ENCODE peak calls at places on chromosomes 3 and 15, in six cellular contexts. One of them, this sample, is unnamed.

GRCh38 chr3:133588784-133589465 is 15.4 kb downstream of the CDV3 start:
- DNase-seq in HFFc6: no peak
- DNase-seq in activated CD4-positive, alpha-beta T cell treated with anti-CD3 and anti-CD28 coated beads, Interleukin-2, amount 50 U/mL, for 48 hours: no peak
- DNase-seq in LHCN-M2: no peak
- DNase-seq in NCI-H526: no peak
- DNase-seq in SK-MEL-5: no peak
- DNase-seq in this sample: no peak

GRCh38 chr15:53833134-53833624 is 73.7 kb upstream of the WDR72 start:
- DNase-seq in HFFc6: peak
- DNase-seq in activated CD4-positive, alpha-beta T cell treated with anti-CD3 and anti-CD28 coated beads, Interleukin-2, amount 50 U/mL, for 48 hours: no peak
- DNase-seq in LHCN-M2: no peak
- DNase-seq in NCI-H526: no peak
- DNase-seq in SK-MEL-5: no peak
- DNase-seq in this sample: no peak

GRCh38 chr3:9808345-9809037 is 1.6 kb upstream of the TTLL3 start:
- DNase-seq in HFFc6: peak
- DNase-seq in activated CD4-positive, alpha-beta T cell treated with anti-CD3 and anti-CD28 coated beads, Interleukin-2, amount 50 U/mL, for 48 hours: peak
- DNase-seq in LHCN-M2: peak
- DNase-seq in NCI-H526: no peak
- DNase-seq in SK-MEL-5: peak
- DNase-seq in this sample: peak

GRCh38 chr3:123026551-123027291 is 842 bp downstream of the SEMA5B start:
- DNase-seq in HFFc6: no peak
- DNase-seq in activated CD4-positive, alpha-beta T cell treated with anti-CD3 and anti-CD28 coated beads, Interleukin-2, amount 50 U/mL, for 48 hours: peak
- DNase-seq in LHCN-M2: no peak
- DNase-seq in NCI-H526: peak
- DNase-seq in SK-MEL-5: no peak
- DNase-seq in this sample: no peak

GRCh38 chr15:38701134-38701533 is 136.5 kb upstream of the RASGRP1 start:
- DNase-seq in HFFc6: no peak
- DNase-seq in activated CD4-positive, alpha-beta T cell treated with anti-CD3 and anti-CD28 coated beads, Interleukin-2, amount 50 U/mL, for 48 hours: no peak
- DNase-seq in LHCN-M2: no peak
- DNase-seq in NCI-H526: no peak
- DNase-seq in SK-MEL-5: no peak
- DNase-seq in this sample: no peak

GRCh38 chr3:18724456-18724855 is 299.3 kb upstream of the SATB1 start:
- DNase-seq in HFFc6: no peak
- DNase-seq in activated CD4-positive, alpha-beta T cell treated with anti-CD3 and anti-CD28 coated beads, Interleukin-2, amount 50 U/mL, for 48 hours: no peak
- DNase-seq in LHCN-M2: no peak
- DNase-seq in NCI-H526: no peak
- DNase-seq in SK-MEL-5: no peak
- DNase-seq in this sample: no peak

GRCh38 chr15:64697911-64698369 is 77.4 kb downstream of the RBPMS2 start:
- DNase-seq in HFFc6: no peak
- DNase-seq in activated CD4-positive, alpha-beta T cell treated with anti-CD3 and anti-CD28 coated beads, Interleukin-2, amount 50 U/mL, for 48 hours: peak
- DNase-seq in LHCN-M2: peak
- DNase-seq in NCI-H526: no peak
- DNase-seq in SK-MEL-5: no peak
- DNase-seq in this sample: no peak

GRCh38 chr3:15923640-15924405 is 126.0 kb upstream of the ANKRD28 start:
- DNase-seq in HFFc6: no peak
- DNase-seq in activated CD4-positive, alpha-beta T cell treated with anti-CD3 and anti-CD28 coated beads, Interleukin-2, amount 50 U/mL, for 48 hours: no peak
- DNase-seq in LHCN-M2: no peak
- DNase-seq in NCI-H526: no peak
- DNase-seq in SK-MEL-5: no peak
- DNase-seq in this sample: no peak

GRCh38 chr3:183188895-183189462 is 26.4 kb upstream of the LAMP3 start:
- DNase-seq in HFFc6: no peak
- DNase-seq in activated CD4-positive, alpha-beta T cell treated with anti-CD3 and anti-CD28 coated beads, Interleukin-2, amount 50 U/mL, for 48 hours: peak
- DNase-seq in LHCN-M2: peak
- DNase-seq in NCI-H526: peak
- DNase-seq in SK-MEL-5: peak
- DNase-seq in this sample: no peak

GRCh38 chr3:119768668-119769393 is 13.1 kb upstream of the NR1I2 start:
- DNase-seq in HFFc6: no peak
- DNase-seq in activated CD4-positive, alpha-beta T cell treated with anti-CD3 and anti-CD28 coated beads, Interleukin-2, amount 50 U/mL, for 48 hours: no peak
- DNase-seq in LHCN-M2: no peak
- DNase-seq in NCI-H526: no peak
- DNase-seq in SK-MEL-5: no peak
- DNase-seq in this sample: no peak

GRCh38 chr3:8990266-8991215 is 27.3 kb upstream of the RAD18 start:
- DNase-seq in HFFc6: peak
- DNase-seq in activated CD4-positive, alpha-beta T cell treated with anti-CD3 and anti-CD28 coated beads, Interleukin-2, amount 50 U/mL, for 48 hours: no peak
- DNase-seq in LHCN-M2: peak
- DNase-seq in NCI-H526: no peak
- DNase-seq in SK-MEL-5: no peak
- DNase-seq in this sample: no peak

GRCh38 chr15:39914977-39915376 is 5.1 kb downstream of the GPR176 start:
- DNase-seq in HFFc6: no peak
- DNase-seq in activated CD4-positive, alpha-beta T cell treated with anti-CD3 and anti-CD28 coated beads, Interleukin-2, amount 50 U/mL, for 48 hours: no peak
- DNase-seq in LHCN-M2: peak
- DNase-seq in NCI-H526: no peak
- DNase-seq in SK-MEL-5: no peak
- DNase-seq in this sample: no peak